ENCODE peak calls at places on chromosomes 6 and 20, in seven cellular contexts. A, F, V, N, S, W and D are unnamed samples.

GRCh38 chr6:36780517-36781210 is 58.6 kb downstream of the CPNE5 start:
- DNase-seq in A (no peak), F (no peak), V (no peak), N (no peak), S (no peak), W (no peak), D (no peak)

GRCh38 chr6:121823437-121823851 is 388.0 kb downstream of the GJA1 start:
- DNase-seq in A (no peak), F (no peak), V (no peak), N (no peak), S (peak), W (no peak), D (no peak)

GRCh38 chr6:37096025-37096424 is 73.9 kb upstream of the PIM1 start:
- DNase-seq in A (peak), F (no peak), V (no peak), N (no peak), S (no peak), W (no peak), D (no peak)

GRCh38 chr6:117265425-117266266 is at the start of gene VGLL2:
- DNase-seq in A (no peak), F (peak), V (no peak), N (no peak), S (peak), W (no peak), D (peak)

GRCh38 chr6:132843316-132844040 is 29.1 kb downstream of the RPS12 start:
- DNase-seq in A (no peak), F (no peak), V (no peak), N (no peak), S (no peak), W (no peak), D (no peak)

GRCh38 chr20:5002077-5002413 is 735 bp upstream of the SLC23A2 start:
- DNase-seq in A (no peak), F (no peak), V (no peak), N (no peak), S (no peak), W (no peak), D (no peak)

GRCh38 chr6:3698021-3698420 is 53.5 kb downstream of the PXDC1 start:
- DNase-seq in A (no peak), F (no peak), V (no peak), N (no peak), S (no peak), W (no peak), D (no peak)

GRCh38 chr20:19301843-19302242 is 89.4 kb downstream of the SLC24A3 start:
- DNase-seq in A (no peak), F (no peak), V (no peak), N (no peak), S (no peak), W (no peak), D (no peak)

GRCh38 chr20:64188682-64189529 is 24.7 kb downstream of the MYT1 start:
- DNase-seq in A (peak), F (peak), V (peak), N (no peak), S (peak), W (no peak), D (no peak)

GRCh38 chr6:8914700-8915099 is 479.4 kb upstream of the SLC35B3 start:
- DNase-seq in A (no peak), F (no peak), V (no peak), N (no peak), S (no peak), W (no peak), D (no peak)

GRCh38 chr20:51227744-51228143 is 204.8 kb upstream of the KCNG1 start:
- DNase-seq in A (no peak), F (no peak), V (no peak), N (no peak), S (no peak), W (no peak), D (no peak)

GRCh38 chr20:33654680-33655161 is 7.4 kb upstream of the C20orf144 start:
- DNase-seq in A (no peak), F (no peak), V (no peak), N (no peak), S (no peak), W (no peak), D (no peak)

GRCh38 chr6:107154131-107154906 is 39.0 kb upstream of the BEND3 start:
- DNase-seq in A (peak), F (no peak), V (no peak), N (no peak), S (peak), W (no peak), D (no peak)

GRCh38 chr20:41006126-41006935 is 22.3 kb upstream of the TOP1 start:
- DNase-seq in A (no peak), F (no peak), V (no peak), N (no peak), S (no peak), W (no peak), D (no peak)

GRCh38 chr6:98995116-98995515 is 47.4 kb upstream of the FBXL4 start:
- DNase-seq in A (no peak), F (no peak), V (no peak), N (no peak), S (no peak), W (no peak), D (no peak)

GRCh38 chr20:19407731-19408130 is 195.3 kb downstream of the SLC24A3 start:
- DNase-seq in A (no peak), F (no peak), V (no peak), N (no peak), S (no peak), W (no peak), D (no peak)

GRCh38 chr6:30194797-30195690 is 18.2 kb downstream of the TRIM26 start:
- DNase-seq in A (peak), F (no peak), V (no peak), N (no peak), S (no peak), W (no peak), D (no peak)

GRCh38 chr6:34657037-34657306 is 39.6 kb downstream of the ILRUN start:
- DNase-seq in A (no peak), F (no peak), V (no peak), N (no peak), S (no peak), W (no peak), D (no peak)

GRCh38 chr6:161319231-161319630 is 45.4 kb upstream of the AGPAT4 start:
- DNase-seq in A (no peak), F (peak), V (no peak), N (peak), S (no peak), W (no peak), D (peak)

GRCh38 chr6:168362276-168362990 is 42.9 kb upstream of the DACT2 start:
- DNase-seq in A (no peak), F (no peak), V (no peak), N (no peak), S (no peak), W (no peak), D (no peak)

GRCh38 chr20:41386502-41387427 is 20.1 kb upstream of the EMILIN3 start:
- DNase-seq in A (no peak), F (no peak), V (no peak), N (no peak), S (no peak), W (no peak), D (no peak)

GRCh38 chr6:145929037-145929633 is 35.0 kb downstream of the SHPRH start:
- DNase-seq in A (no peak), F (peak), V (peak), N (no peak), S (peak), W (no peak), D (no peak)

GRCh38 chr20:48697845-48698491 is 129.8 kb downstream of the PREX1 start:
- DNase-seq in A (peak), F (peak), V (no peak), N (peak), S (peak), W (no peak), D (no peak)

GRCh38 chr6:31725502-31726350 is 2.6 kb downstream of the MPIG6B start:
- DNase-seq in A (no peak), F (peak), V (no peak), N (no peak), S (no peak), W (no peak), D (no peak)

GRCh38 chr20:25055711-25056492 is 2.0 kb downstream of the ACSS1 start:
- DNase-seq in A (no peak), F (no peak), V (no peak), N (no peak), S (no peak), W (no peak), D (no peak)

GRCh38 chr20:17525650-17526049 is 5.5 kb downstream of the BFSP1 start:
- DNase-seq in A (no peak), F (peak), V (no peak), N (no peak), S (no peak), W (no peak), D (no peak)

GRCh38 chr6:170175644-170176620 is 114.9 kb downstream of the DLL1 start:
- DNase-seq in A (peak), F (no peak), V (no peak), N (no peak), S (no peak), W (no peak), D (no peak)